ENCODE peak calls at places on chromosomes 1 and 21, in seven cellular contexts. One of them, this sample, is unnamed.
A peak's percentile ranks its signal among the peaks of the same experiment; 100 is the strongest.

GRCh38 chr1:235095938-235096562 is 32.6 kb downstream of the TOMM20 start:
- DNase-seq in T-helper 9 cell: no peak
- DNase-seq in AG04450: no peak
- DNase-seq in PC-9: no peak
- DNase-seq in GM23338: no peak
- DNase-seq in stimulated activated CD4-positive, alpha-beta T cell treated with anti-CD3 and anti-CD28 coated beads, Interleukin-2, amount 100 ng/mL, for 48 hours: no peak
- DNase-seq in RWPE1: no peak
- DNase-seq in this sample: no peak

GRCh38 chr1:6419397-6419802 is 319 bp downstream of the HES2 start:
- DNase-seq in GM23338: peak; percentile 84
- DNase-seq in PC-9: no peak
- DNase-seq in AG04450: no peak
- DNase-seq in stimulated activated CD4-positive, alpha-beta T cell treated with anti-CD3 and anti-CD28 coated beads, Interleukin-2, amount 100 ng/mL, for 48 hours: no peak
- DNase-seq in T-helper 9 cell: no peak
- DNase-seq in RWPE1: no peak
- DNase-seq in this sample: no peak

GRCh38 chr1:203306089-203306969 is 1.0 kb downstream of the BTG2 start:
- DNase-seq in AG04450: no peak
- DNase-seq in GM23338: no peak
- DNase-seq in RWPE1: peak; percentile 93
- DNase-seq in stimulated activated CD4-positive, alpha-beta T cell treated with anti-CD3 and anti-CD28 coated beads, Interleukin-2, amount 100 ng/mL, for 48 hours: no peak
- DNase-seq in PC-9: peak; percentile 40
- DNase-seq in T-helper 9 cell: no peak
- DNase-seq in this sample: peak; percentile 93

GRCh38 chr1:67532452-67533216 is 102.4 kb upstream of the SERBP1 start:
- DNase-seq in AG04450: peak; percentile 78
- DNase-seq in RWPE1: peak; percentile 57
- DNase-seq in stimulated activated CD4-positive, alpha-beta T cell treated with anti-CD3 and anti-CD28 coated beads, Interleukin-2, amount 100 ng/mL, for 48 hours: no peak
- DNase-seq in GM23338: peak; percentile 83
- DNase-seq in T-helper 9 cell: no peak
- DNase-seq in PC-9: peak; percentile 70
- DNase-seq in this sample: peak; percentile 90

GRCh38 chr1:150259217-150259616 is 1.6 kb downstream of the CA14 start:
- DNase-seq in AG04450: no peak
- DNase-seq in GM23338: no peak
- DNase-seq in PC-9: no peak
- DNase-seq in T-helper 9 cell: no peak
- DNase-seq in stimulated activated CD4-positive, alpha-beta T cell treated with anti-CD3 and anti-CD28 coated beads, Interleukin-2, amount 100 ng/mL, for 48 hours: no peak
- DNase-seq in RWPE1: no peak
- DNase-seq in this sample: no peak

GRCh38 chr1:2206813-2207488 is 12.4 kb upstream of the FAAP20 start:
- DNase-seq in PC-9: no peak
- DNase-seq in GM23338: no peak
- DNase-seq in T-helper 9 cell: no peak
- DNase-seq in AG04450: no peak
- DNase-seq in RWPE1: no peak
- DNase-seq in stimulated activated CD4-positive, alpha-beta T cell treated with anti-CD3 and anti-CD28 coated beads, Interleukin-2, amount 100 ng/mL, for 48 hours: no peak
- DNase-seq in this sample: no peak

GRCh38 chr21:36542312-36543101 is 62.6 kb upstream of the CLDN14 start:
- DNase-seq in stimulated activated CD4-positive, alpha-beta T cell treated with anti-CD3 and anti-CD28 coated beads, Interleukin-2, amount 100 ng/mL, for 48 hours: no peak
- DNase-seq in GM23338: peak; percentile 85
- DNase-seq in T-helper 9 cell: no peak
- DNase-seq in RWPE1: no peak
- DNase-seq in PC-9: no peak
- DNase-seq in AG04450: no peak
- DNase-seq in this sample: peak; percentile 3

GRCh38 chr1:27536004-27536757 is 46.2 kb upstream of the WASF2 start:
- DNase-seq in GM23338: no peak
- DNase-seq in stimulated activated CD4-positive, alpha-beta T cell treated with anti-CD3 and anti-CD28 coated beads, Interleukin-2, amount 100 ng/mL, for 48 hours: no peak
- DNase-seq in AG04450: no peak
- DNase-seq in T-helper 9 cell: no peak
- DNase-seq in RWPE1: no peak
- DNase-seq in PC-9: no peak
- DNase-seq in this sample: no peak

GRCh38 chr21:44713130-44713529 is 1.8 kb upstream of the TSPEAR start:
- DNase-seq in GM23338: no peak
- DNase-seq in T-helper 9 cell: no peak
- DNase-seq in stimulated activated CD4-positive, alpha-beta T cell treated with anti-CD3 and anti-CD28 coated beads, Interleukin-2, amount 100 ng/mL, for 48 hours: no peak
- DNase-seq in RWPE1: no peak
- DNase-seq in PC-9: no peak
- DNase-seq in AG04450: no peak
- DNase-seq in this sample: no peak

GRCh38 chr1:70039485-70039884 is 165.9 kb downstream of the LRRC40 start:
- DNase-seq in RWPE1: no peak
- DNase-seq in stimulated activated CD4-positive, alpha-beta T cell treated with anti-CD3 and anti-CD28 coated beads, Interleukin-2, amount 100 ng/mL, for 48 hours: no peak
- DNase-seq in AG04450: no peak
- DNase-seq in GM23338: no peak
- DNase-seq in PC-9: no peak
- DNase-seq in T-helper 9 cell: no peak
- DNase-seq in this sample: no peak

GRCh38 chr1:200226268-200226968 is 183.4 kb downstream of the ZNF281 start:
- DNase-seq in AG04450: no peak
- DNase-seq in RWPE1: no peak
- DNase-seq in PC-9: no peak
- DNase-seq in stimulated activated CD4-positive, alpha-beta T cell treated with anti-CD3 and anti-CD28 coated beads, Interleukin-2, amount 100 ng/mL, for 48 hours: peak; percentile 23
- DNase-seq in T-helper 9 cell: no peak
- DNase-seq in GM23338: peak; percentile 72
- DNase-seq in this sample: no peak

GRCh38 chr1:206814716-206815341 is 42.5 kb upstream of the IL10 start:
- DNase-seq in AG04450: peak; percentile 65
- DNase-seq in PC-9: no peak
- DNase-seq in stimulated activated CD4-positive, alpha-beta T cell treated with anti-CD3 and anti-CD28 coated beads, Interleukin-2, amount 100 ng/mL, for 48 hours: no peak
- DNase-seq in GM23338: no peak
- DNase-seq in T-helper 9 cell: no peak
- DNase-seq in RWPE1: no peak
- DNase-seq in this sample: no peak

GRCh38 chr21:33948096-33948950 is 32.7 kb upstream of the ATP5PO start:
- DNase-seq in PC-9: no peak
- DNase-seq in T-helper 9 cell: peak; percentile 68
- DNase-seq in RWPE1: peak; percentile 61
- DNase-seq in GM23338: peak; percentile 94
- DNase-seq in AG04450: no peak
- DNase-seq in stimulated activated CD4-positive, alpha-beta T cell treated with anti-CD3 and anti-CD28 coated beads, Interleukin-2, amount 100 ng/mL, for 48 hours: peak; percentile 65
- DNase-seq in this sample: no peak

GRCh38 chr1:207890136-207890738 is 20.7 kb downstream of the CD34 start:
- DNase-seq in AG04450: no peak
- DNase-seq in GM23338: no peak
- DNase-seq in PC-9: peak; percentile 51
- DNase-seq in RWPE1: peak; percentile 58
- DNase-seq in T-helper 9 cell: no peak
- DNase-seq in stimulated activated CD4-positive, alpha-beta T cell treated with anti-CD3 and anti-CD28 coated beads, Interleukin-2, amount 100 ng/mL, for 48 hours: no peak
- DNase-seq in this sample: peak; percentile 65

GRCh38 chr1:234398849-234399381 is 25.7 kb downstream of the COA6 start:
- DNase-seq in GM23338: no peak
- DNase-seq in T-helper 9 cell: no peak
- DNase-seq in AG04450: no peak
- DNase-seq in PC-9: no peak
- DNase-seq in stimulated activated CD4-positive, alpha-beta T cell treated with anti-CD3 and anti-CD28 coated beads, Interleukin-2, amount 100 ng/mL, for 48 hours: no peak
- DNase-seq in RWPE1: no peak
- DNase-seq in this sample: peak; percentile 25

GRCh38 chr1:83844546-83844945 is 154.4 kb downstream of the TTLL7 start:
- DNase-seq in AG04450: no peak
- DNase-seq in RWPE1: no peak
- DNase-seq in stimulated activated CD4-positive, alpha-beta T cell treated with anti-CD3 and anti-CD28 coated beads, Interleukin-2, amount 100 ng/mL, for 48 hours: no peak
- DNase-seq in PC-9: no peak
- DNase-seq in T-helper 9 cell: no peak
- DNase-seq in GM23338: no peak
- DNase-seq in this sample: no peak

GRCh38 chr1:91732291-91732953 is 153.5 kb downstream of the TGFBR3 start:
- DNase-seq in PC-9: peak; percentile 100
- DNase-seq in stimulated activated CD4-positive, alpha-beta T cell treated with anti-CD3 and anti-CD28 coated beads, Interleukin-2, amount 100 ng/mL, for 48 hours: no peak
- DNase-seq in RWPE1: peak; percentile 67
- DNase-seq in GM23338: peak; percentile 14
- DNase-seq in T-helper 9 cell: no peak
- DNase-seq in AG04450: peak; percentile 63
- DNase-seq in this sample: peak; percentile 68

GRCh38 chr1:43650306-43650941 is 475 bp downstream of the KDM4A start:
- DNase-seq in AG04450: peak; percentile 95
- DNase-seq in GM23338: peak; percentile 99
- DNase-seq in RWPE1: peak; percentile 100
- DNase-seq in PC-9: peak; percentile 92
- DNase-seq in stimulated activated CD4-positive, alpha-beta T cell treated with anti-CD3 and anti-CD28 coated beads, Interleukin-2, amount 100 ng/mL, for 48 hours: peak; percentile 87
- DNase-seq in T-helper 9 cell: peak; percentile 82
- DNase-seq in this sample: peak; percentile 92

GRCh38 chr1:54499097-54500029 is 48.7 kb upstream of the ACOT11 start:
- DNase-seq in RWPE1: peak; percentile 53
- DNase-seq in AG04450: no peak
- DNase-seq in stimulated activated CD4-positive, alpha-beta T cell treated with anti-CD3 and anti-CD28 coated beads, Interleukin-2, amount 100 ng/mL, for 48 hours: no peak
- DNase-seq in PC-9: no peak
- DNase-seq in T-helper 9 cell: no peak
- DNase-seq in GM23338: peak; percentile 90
- DNase-seq in this sample: peak; percentile 42

GRCh38 chr1:109796484-109797305 is 33.0 kb upstream of the EPS8L3 start:
- DNase-seq in PC-9: no peak
- DNase-seq in T-helper 9 cell: no peak
- DNase-seq in stimulated activated CD4-positive, alpha-beta T cell treated with anti-CD3 and anti-CD28 coated beads, Interleukin-2, amount 100 ng/mL, for 48 hours: no peak
- DNase-seq in AG04450: no peak
- DNase-seq in GM23338: no peak
- DNase-seq in RWPE1: no peak
- DNase-seq in this sample: no peak

This sample was measured in bronchial epithelial cell.